ENCODE peak calls at places on chromosome 21, in nine cellular contexts. T is heart left ventricle; A is GM10248; F is fibroblast of mammary gland; M is NCI-H1105; S is stimulated activated CD4-positive, alpha-beta T cell treated with anti-CD3 and anti-CD28 coated beads, Interleukin-4, amount 100 ng/mL, for 24 hours; I is ovary; O is endodermal cell; U is GM23338. E is an unnamed sample.

GRCh38 chr21:34835526-34835925 is 166.7 kb downstream of the CLIC6 start:
- DNase-seq in U (peak), M (no peak), S (no peak), O (peak), A (no peak), T (no peak), F (peak), I (no peak), E (no peak)

GRCh38 chr21:41895643-41896493 is 16.7 kb upstream of the PRDM15 start:
- DNase-seq in A (peak), F (no peak), M (no peak), S (peak), I (no peak), O (peak), T (no peak), U (peak), E (no peak)

GRCh38 chr21:36321325-36322082 is 1.5 kb downstream of the MORC3 start:
- DNase-seq in U (peak), I (no peak), O (peak), A (no peak), S (peak), F (peak), T (no peak), M (peak), E (no peak)

GRCh38 chr21:37916795-37917142 is 512 bp upstream of the KCNJ6 start:
- DNase-seq in I (no peak), F (no peak), O (peak), T (no peak), U (peak), M (no peak), A (no peak), S (no peak), E (no peak)

GRCh38 chr21:15774590-15774989 is 44.8 kb downstream of the USP25 start:
- DNase-seq in A (no peak), S (no peak), U (no peak), I (no peak), F (peak), T (no peak), M (no peak), O (no peak), E (no peak)

GRCh38 chr21:34960672-34961071 is 88.4 kb downstream of the RUNX1 start:
- DNase-seq in A (no peak), F (no peak), S (no peak), T (no peak), O (no peak), M (no peak), I (no peak), U (no peak), E (no peak)

GRCh38 chr21:45913416-45913765 is 68.2 kb upstream of the COL6A1 start:
- DNase-seq in U (no peak), T (no peak), F (no peak), M (no peak), S (no peak), I (no peak), A (no peak), O (no peak), E (no peak)

GRCh38 chr21:37225440-37225839 is 41.7 kb downstream of the VPS26C start:
- DNase-seq in A (no peak), T (no peak), O (no peak), F (no peak), S (peak), M (no peak), U (no peak), I (no peak), E (no peak)

GRCh38 chr21:41250519-41250918 is 66.1 kb upstream of the FAM3B start:
- DNase-seq in I (no peak), U (no peak), S (no peak), O (no peak), F (peak), T (no peak), M (no peak), A (no peak), E (no peak)

GRCh38 chr21:44370027-44370735 is 16.8 kb downstream of the TRPM2 start:
- DNase-seq in I (peak), U (peak), F (peak), S (no peak), T (no peak), O (peak), A (no peak), M (peak), E (peak)

E was measured in HS-5.